ENCODE peak calls at places on chromosomes 13 and 19, in four cellular contexts. M is GM06990, X is left ventricle myocardium inferior, C is pancreas. K is an unnamed sample.

GRCh38 chr19:16016226-16017137 is 59.8 kb upstream of the TPM4 start:
- DNase-seq in M (no peak), X (no peak), C (no peak), K (no peak)

GRCh38 chr13:60511637-60512036 is 114.6 kb downstream of the TDRD3 start:
- DNase-seq in M (no peak), X (no peak), C (no peak), K (no peak)

GRCh38 chr13:99265823-99266426 is 7.7 kb upstream of the GPR18 start:
- DNase-seq in C (no peak), X (no peak), M (no peak), K (no peak)

GRCh38 chr19:34667349-34668076 is 9.4 kb downstream of the SCGB2B2 start:
- DNase-seq in M (no peak), C (no peak), X (no peak), K (no peak)

GRCh38 chr13:27905650-27906049 is 14.2 kb upstream of the PDX1 start:
- DNase-seq in X (no peak), C (no peak), M (no peak), K (no peak)

GRCh38 chr13:56189439-56189838 is 951.3 kb upstream of the PRR20A start:
- DNase-seq in X (no peak), C (no peak), M (no peak), K (no peak)

GRCh38 chr19:33418461-33418860 is 45.0 kb downstream of the CEBPG start:
- DNase-seq in M (no peak), X (no peak), C (no peak), K (no peak)

GRCh38 chr19:11480081-11480926 is 542 bp downstream of the ELAVL3 start:
- DNase-seq in M (no peak), X (no peak), C (no peak), K (peak)

GRCh38 chr13:69010789-69011188 is 1096.8 kb upstream of the ATXN8OS start:
- DNase-seq in M (no peak), C (no peak), X (no peak), K (no peak)

GRCh38 chr19:10518444-10519361 is 1.5 kb upstream of the S1PR5 start:
- DNase-seq in X (no peak), C (no peak), M (no peak), K (no peak)

GRCh38 chr13:83515267-83515666 is 367.0 kb downstream of the SLITRK1 start:
- DNase-seq in C (no peak), M (no peak), X (no peak), K (no peak)

DNA sequence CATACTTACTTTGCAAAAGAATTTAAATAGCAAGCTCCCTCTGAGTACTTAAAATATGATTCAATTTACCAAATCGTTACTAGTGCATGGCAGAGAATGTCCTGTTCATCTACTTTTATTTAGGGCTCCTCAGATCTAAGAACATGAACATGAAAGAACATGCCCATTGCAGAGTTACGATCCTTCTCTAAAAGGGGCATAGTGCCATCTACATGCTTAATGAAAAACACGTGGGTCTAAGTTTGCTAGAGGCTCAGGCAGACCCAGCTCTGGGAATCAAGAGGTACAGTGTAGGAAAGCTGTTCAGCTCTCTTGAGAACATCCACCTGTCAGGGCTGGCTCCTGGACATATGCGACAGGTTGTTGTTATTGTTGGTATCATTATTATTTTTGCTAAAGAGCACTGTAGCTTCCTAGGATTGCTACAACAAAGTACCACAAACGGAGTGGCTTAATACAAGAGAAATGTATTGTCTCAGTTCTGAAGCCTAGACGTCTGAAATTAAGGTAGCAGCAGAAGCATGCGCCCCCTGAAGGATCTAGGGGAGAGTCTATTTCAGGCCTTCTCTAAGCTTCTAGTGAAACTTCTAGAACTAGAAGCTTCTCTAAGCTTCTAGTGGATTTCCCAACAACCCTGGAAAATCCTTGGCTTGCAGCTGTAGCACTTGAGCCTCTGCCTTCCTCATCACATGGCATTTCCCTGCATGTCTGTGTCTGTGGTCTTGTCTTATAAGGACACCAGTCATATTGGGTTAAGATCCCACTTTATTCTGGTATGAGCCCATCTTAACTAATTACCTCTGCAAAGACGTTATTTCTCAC is 133.9 kb downstream of the DCT start:
- DNase-seq in M (no peak), C (no peak), X (no peak), K (no peak)
- TF ChIP-seq CTCF in M (peak), C (no peak), X (peak), K (no peak)

GRCh38 chr13:30802953-30803478 is 67.7 kb downstream of the ALOX5AP start:
- DNase-seq in M (peak), X (peak), C (peak), K (peak)

GRCh38 chr13:30803791-30804190 is 68.4 kb downstream of the ALOX5AP start:
- DNase-seq in M (no peak), X (no peak), C (no peak), K (no peak)

GRCh38 chr13:30805132-30805537 is 69.8 kb downstream of the ALOX5AP start:
- DNase-seq in M (no peak), C (no peak), X (no peak), K (no peak)

GRCh38 chr13:30805603-30806011 is 70.3 kb downstream of the ALOX5AP start:
- DNase-seq in X (no peak), C (peak), M (no peak), K (peak)

DNA sequence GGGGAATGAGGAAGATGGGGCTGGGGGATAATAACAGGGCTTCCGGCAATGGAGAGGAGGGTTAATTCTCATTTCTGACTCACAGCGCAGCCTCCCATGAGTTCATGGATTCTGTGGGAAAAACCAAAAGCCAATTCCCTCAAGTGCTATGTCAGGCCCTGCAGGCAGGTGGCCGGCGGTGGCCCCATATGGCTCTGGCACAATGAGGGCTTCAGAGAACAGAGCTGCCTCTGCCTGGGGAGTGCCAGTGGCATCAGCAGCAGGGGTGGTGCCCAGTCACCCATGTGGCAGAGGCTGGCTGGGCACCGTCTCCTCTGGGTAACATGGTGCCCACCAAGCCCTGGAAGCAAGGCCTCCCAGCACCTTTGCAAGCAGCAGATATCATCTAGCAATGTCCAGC is 69.1 kb downstream of the ALOX5AP start:
- DNase-seq in C (peak), M (no peak), X (no peak), K (no peak)
- TF ChIP-seq CTCF in C (no peak), M (peak), X (peak), K (no peak)

GRCh38 chr13:35826626-35827254 is 304.4 kb downstream of the DCLK1 start:
- DNase-seq in C (no peak), X (no peak), M (no peak), K (no peak)
- TF ChIP-seq CTCF in C (no peak), X (peak), M (peak), K (peak)

GRCh38 chr13:33150662-33151061 is 134.4 kb downstream of the KL start:
- DNase-seq in M (no peak), C (no peak), X (no peak), K (no peak)

GRCh38 chr13:33152389-33152788 is 133.2 kb downstream of the STARD13 start:
- DNase-seq in M (no peak), X (no peak), C (no peak), K (no peak)

GRCh38 chr13:33154911-33155310 is 130.6 kb downstream of the STARD13 start:
- DNase-seq in M (no peak), C (no peak), X (no peak), K (no peak)

GRCh38 chr13:33150146-33150545 is 133.9 kb downstream of the KL start:
- DNase-seq in M (no peak), X (no peak), C (no peak), K (no peak)

DNA sequence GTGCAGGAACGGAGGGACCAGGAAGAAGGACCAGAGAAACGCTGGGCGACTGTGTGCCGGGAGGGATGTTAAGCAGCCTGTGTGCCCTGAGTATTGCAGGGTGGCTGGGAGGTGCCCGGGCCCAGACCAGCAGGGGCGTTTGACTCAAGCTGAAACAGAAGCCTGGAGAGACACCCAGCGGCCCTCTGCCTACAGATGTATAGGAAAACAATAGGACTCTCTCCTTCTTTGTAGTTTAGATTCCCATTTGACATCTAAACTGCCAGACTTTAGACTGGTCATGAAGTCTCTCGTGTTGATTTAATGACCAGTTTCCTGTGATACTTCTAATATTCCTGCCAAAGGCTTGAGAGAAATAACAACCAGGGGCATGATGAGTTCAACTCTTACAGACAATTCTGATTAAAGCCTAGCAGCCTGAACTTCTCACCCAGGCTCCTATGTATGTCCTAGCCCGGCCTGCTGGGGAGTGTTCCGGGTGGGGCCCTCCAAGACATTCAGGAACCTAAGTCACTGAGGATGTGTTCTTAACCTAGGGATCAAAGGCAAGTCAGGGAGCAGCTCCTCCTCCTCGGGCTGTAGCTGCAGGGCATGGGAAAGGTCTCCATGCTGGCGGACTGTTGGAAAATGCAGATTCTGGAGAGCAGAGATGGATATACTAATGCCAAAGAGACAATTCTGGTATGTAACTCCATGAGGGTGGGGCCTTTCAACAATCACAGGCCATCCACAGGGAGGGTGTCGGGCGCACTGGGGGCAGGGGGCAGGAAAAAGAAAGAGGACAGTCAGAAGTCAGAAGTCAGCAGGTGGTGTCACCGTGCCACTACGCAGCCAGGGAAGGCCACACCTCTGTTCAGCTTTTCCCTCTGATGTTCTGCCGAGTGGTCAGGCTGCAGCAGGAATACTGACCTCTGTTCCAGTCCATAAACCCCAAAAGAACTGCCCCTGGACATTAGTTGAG is 131.9 kb downstream of the STARD13 start:
- DNase-seq in X (peak), M (no peak), C (no peak), K (no peak)
- TF ChIP-seq CTCF in X (no peak), M (no peak), C (no peak), K (no peak)

GRCh38 chr19:7223429-7223828 is 70.8 kb downstream of the INSR start:
- DNase-seq in C (no peak), M (no peak), X (no peak), K (no peak)

GRCh38 chr19:7226749-7227148 is 67.5 kb downstream of the INSR start:
- DNase-seq in M (no peak), C (no peak), X (no peak), K (no peak)

GRCh38 chr19:7224205-7224833 is 69.9 kb downstream of the INSR start:
- DNase-seq in C (peak), X (no peak), M (no peak), K (no peak)

GRCh38 chr19:7225741-7226140 is 68.5 kb downstream of the INSR start:
- DNase-seq in M (no peak), X (no peak), C (no peak), K (no peak)

DNA sequence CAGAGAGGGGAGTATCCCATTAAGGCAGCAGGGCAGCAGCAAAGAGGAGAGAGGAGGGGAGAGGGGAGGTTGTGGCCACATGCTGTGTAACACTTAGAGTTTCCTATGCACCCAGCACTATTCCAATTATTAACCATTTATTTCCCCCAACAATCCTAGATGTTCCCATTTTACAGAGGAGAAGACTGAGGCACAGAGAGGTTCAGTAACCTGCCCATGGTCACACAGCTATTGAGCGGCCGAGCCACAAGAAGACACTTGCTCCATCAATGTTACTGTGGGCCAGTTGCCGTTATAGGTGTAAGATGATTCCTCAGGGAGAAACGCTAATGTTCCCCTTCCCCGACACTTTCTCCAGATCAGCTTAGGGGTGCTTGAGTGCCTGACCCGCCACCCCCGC is 69.2 kb downstream of the INSR start:
- DNase-seq in X (no peak), M (no peak), C (no peak), K (no peak)
- TF ChIP-seq CTCF in X (no peak), M (no peak), C (no peak), K (no peak)

GRCh38 chr19:57558525-57558924 is 1.1 kb downstream of the ZNF550 start:
- DNase-seq in X (no peak), M (no peak), C (no peak), K (no peak)
- TF ChIP-seq CTCF in X (peak), M (no peak), C (no peak), K (no peak)

DNA sequence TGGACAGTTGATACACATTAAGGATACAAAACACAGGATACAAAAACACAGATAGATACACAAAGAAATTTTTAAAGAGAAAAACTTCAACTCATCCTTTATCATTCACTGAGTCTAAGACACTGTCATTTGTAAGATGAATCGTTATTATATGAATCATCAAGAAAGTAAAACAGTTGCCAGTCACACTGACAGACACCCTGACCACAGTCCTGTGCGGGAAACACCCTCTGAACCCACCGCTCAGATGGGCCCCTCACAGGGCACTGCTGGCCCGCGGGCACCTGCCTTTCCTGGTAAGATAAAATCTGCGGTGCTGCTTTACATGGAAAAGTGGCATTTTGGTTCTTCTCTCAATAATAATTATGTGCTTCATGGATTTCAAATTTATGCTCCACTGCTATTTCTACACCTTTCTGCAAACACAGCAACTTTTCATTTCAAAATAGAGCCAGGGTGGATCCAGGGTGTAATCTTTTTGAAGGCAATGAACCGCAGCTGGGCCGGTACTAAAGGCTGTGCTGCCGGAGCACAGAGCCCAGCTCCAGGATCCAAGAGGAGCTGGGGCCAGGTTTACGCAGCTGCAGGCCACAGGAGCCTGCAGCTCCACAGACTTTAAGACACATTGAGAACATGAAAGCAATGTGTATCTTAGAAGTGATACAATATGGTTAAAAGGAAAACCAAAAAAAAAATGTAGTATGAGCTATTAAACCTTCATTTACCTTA is 76.8 kb downstream of the TUBGCP3 start:
- DNase-seq in C (no peak), M (no peak), X (no peak), K (no peak)
- TF ChIP-seq CTCF in C (no peak), M (no peak), X (no peak), K (no peak)

GRCh38 chr19:58361900-58362271 is 665 bp downstream of the ZNF497 start:
- DNase-seq in M (peak), X (peak), C (peak), K (no peak)
- TF ChIP-seq CTCF in M (no peak), X (no peak), C (no peak), K (no peak)

DNA sequence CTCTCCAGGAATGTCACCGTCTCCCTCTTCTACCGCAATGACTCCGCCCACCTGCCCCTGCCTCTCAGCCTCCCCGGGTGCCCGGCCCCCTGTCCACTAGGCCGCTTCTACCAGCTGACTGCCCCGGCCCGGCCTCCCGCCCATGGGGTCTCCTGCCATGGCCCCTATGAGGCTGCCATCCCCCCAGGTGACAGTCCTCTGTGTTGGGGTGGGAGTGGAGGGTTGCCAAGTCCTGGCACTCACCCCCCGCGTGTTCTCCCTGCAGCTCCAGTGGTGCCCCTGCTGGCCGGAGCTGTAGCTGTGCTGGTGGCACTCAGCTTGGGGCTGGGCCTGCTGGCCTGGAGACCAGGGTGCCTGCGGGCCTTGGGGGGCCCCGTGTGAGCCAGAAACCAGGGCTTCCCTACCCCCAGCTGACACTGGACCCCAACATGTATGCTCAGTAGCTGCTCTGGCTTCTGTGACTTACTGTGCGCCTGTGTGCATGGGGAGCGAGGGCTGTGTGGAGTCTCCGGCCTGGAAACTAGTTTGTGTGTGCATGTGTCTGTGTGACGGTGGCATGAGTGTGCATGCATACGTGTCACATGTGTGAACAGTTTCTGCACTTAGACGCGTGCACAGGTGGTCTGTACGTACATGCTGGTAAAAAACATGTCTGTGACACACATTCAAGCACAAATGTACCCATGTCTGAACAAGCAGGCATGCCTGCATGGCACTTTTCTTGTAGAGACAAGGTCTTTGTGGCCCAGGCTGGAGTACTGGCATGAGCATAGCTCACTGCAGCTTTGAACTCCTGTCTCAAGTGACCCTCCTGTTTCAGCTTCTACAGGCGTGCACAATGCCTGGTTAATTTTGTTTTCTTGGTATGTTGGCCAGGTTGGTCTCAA is 4.8 kb downstream of the ACP4 start:
- DNase-seq in C (peak), X (no peak), M (peak), K (no peak)
- TF ChIP-seq CTCF in C (no peak), X (no peak), M (peak), K (peak)

GRCh38 chr19:45600340-45600885 is 1.6 kb downstream of the GPR4 start:
- DNase-seq in X (no peak), C (no peak), M (no peak), K (no peak)
- TF ChIP-seq CTCF in X (no peak), C (no peak), M (no peak), K (no peak)

K was measured in neural crest cell.